ENCODE peak calls at places on chromosomes 4 and X, in six cellular contexts. One of them, this sample, is unnamed.

GRCh38 chrX:100976211-100976610 is 6.7 kb downstream of the ARL13A start:
- DNase-seq in fibroblast of mammary gland: no peak
- DNase-seq in upper lobe of right lung: no peak
- DNase-seq in tibial artery: no peak
- DNase-seq in pancreas: no peak
- DNase-seq in heart right ventricle: no peak
- DNase-seq in this sample: no peak

GRCh38 chrX:130125090-130125489 is 14.8 kb upstream of the ELF4 start:
- DNase-seq in fibroblast of mammary gland: peak; percentile 84
- DNase-seq in upper lobe of right lung: no peak
- DNase-seq in tibial artery: peak; percentile 76
- DNase-seq in pancreas: peak; percentile 71
- DNase-seq in heart right ventricle: peak; percentile 46
- DNase-seq in this sample: peak; percentile 28

GRCh38 chr4:52106701-52107100 is 55.6 kb downstream of the SPATA18 start:
- DNase-seq in fibroblast of mammary gland: peak; percentile 81
- DNase-seq in upper lobe of right lung: no peak
- DNase-seq in tibial artery: no peak
- DNase-seq in pancreas: no peak
- DNase-seq in heart right ventricle: no peak
- DNase-seq in this sample: no peak

GRCh38 chr4:39613093-39613656 is 25.5 kb downstream of the SMIM14 start:
- DNase-seq in fibroblast of mammary gland: peak; percentile 38
- DNase-seq in upper lobe of right lung: no peak
- DNase-seq in tibial artery: no peak
- DNase-seq in pancreas: no peak
- DNase-seq in heart right ventricle: no peak
- DNase-seq in this sample: no peak

GRCh38 chr4:119783200-119783978 is 154.8 kb upstream of the PDE5A start:
- DNase-seq in fibroblast of mammary gland: no peak
- DNase-seq in upper lobe of right lung: no peak
- DNase-seq in tibial artery: no peak
- DNase-seq in pancreas: no peak
- DNase-seq in heart right ventricle: no peak
- DNase-seq in this sample: no peak

GRCh38 chr4:184417802-184418511 is 56.4 kb downstream of the IRF2 start:
- DNase-seq in fibroblast of mammary gland: peak; percentile 94
- DNase-seq in upper lobe of right lung: no peak
- DNase-seq in tibial artery: no peak
- DNase-seq in pancreas: no peak
- DNase-seq in heart right ventricle: no peak
- DNase-seq in this sample: peak; percentile 57

GRCh38 chr4:94442251-94442650 is 9.5 kb upstream of the PDLIM5 start:
- DNase-seq in fibroblast of mammary gland: no peak
- DNase-seq in upper lobe of right lung: no peak
- DNase-seq in tibial artery: no peak
- DNase-seq in pancreas: no peak
- DNase-seq in heart right ventricle: no peak
- DNase-seq in this sample: no peak

GRCh38 chr4:101421393-101421792 is 74.1 kb upstream of the PPP3CA start:
- DNase-seq in fibroblast of mammary gland: no peak
- DNase-seq in upper lobe of right lung: no peak
- DNase-seq in tibial artery: no peak
- DNase-seq in pancreas: no peak
- DNase-seq in heart right ventricle: no peak
- DNase-seq in this sample: no peak

GRCh38 chr4:74056858-74057562 is 18.5 kb upstream of the CXCL3 start:
- DNase-seq in fibroblast of mammary gland: peak; percentile 91
- DNase-seq in upper lobe of right lung: no peak
- DNase-seq in tibial artery: no peak
- DNase-seq in pancreas: no peak
- DNase-seq in heart right ventricle: no peak
- DNase-seq in this sample: no peak

GRCh38 chr4:122707503-122707902 is 25.0 kb upstream of the BBS12 start:
- DNase-seq in fibroblast of mammary gland: no peak
- DNase-seq in upper lobe of right lung: no peak
- DNase-seq in tibial artery: no peak
- DNase-seq in pancreas: no peak
- DNase-seq in heart right ventricle: no peak
- DNase-seq in this sample: no peak

GRCh38 chr4:139761461-139761860 is 95.8 kb downstream of the MGST2 start:
- DNase-seq in fibroblast of mammary gland: peak; percentile 22
- DNase-seq in upper lobe of right lung: no peak
- DNase-seq in tibial artery: no peak
- DNase-seq in pancreas: no peak
- DNase-seq in heart right ventricle: no peak
- DNase-seq in this sample: no peak

GRCh38 chr4:17436750-17437090 is 75.2 kb downstream of the QDPR start:
- DNase-seq in fibroblast of mammary gland: no peak
- DNase-seq in upper lobe of right lung: no peak
- DNase-seq in tibial artery: no peak
- DNase-seq in pancreas: no peak
- DNase-seq in heart right ventricle: no peak
- DNase-seq in this sample: no peak

GRCh38 chr4:80069837-80070788 is 2.9 kb downstream of the ANTXR2 start:
- DNase-seq in fibroblast of mammary gland: peak; percentile 67
- DNase-seq in upper lobe of right lung: no peak
- DNase-seq in tibial artery: no peak
- DNase-seq in pancreas: no peak
- DNase-seq in heart right ventricle: no peak
- DNase-seq in this sample: no peak

GRCh38 chrX:68842781-68843581 is 14.2 kb downstream of the EFNB1 start:
- DNase-seq in fibroblast of mammary gland: peak; percentile 10
- DNase-seq in upper lobe of right lung: peak; percentile 66
- DNase-seq in tibial artery: no peak
- DNase-seq in pancreas: no peak
- DNase-seq in heart right ventricle: no peak
- DNase-seq in this sample: no peak

GRCh38 chr4:24799196-24799543 is 3.8 kb downstream of the SOD3 start:
- DNase-seq in fibroblast of mammary gland: no peak
- DNase-seq in upper lobe of right lung: no peak
- DNase-seq in tibial artery: no peak
- DNase-seq in pancreas: no peak
- DNase-seq in heart right ventricle: no peak
- DNase-seq in this sample: no peak
- H3K4me3 ChIP-seq in fibroblast of mammary gland: no peak overlapping the region
- H3K4me3 ChIP-seq in upper lobe of right lung: no peak overlapping the region
- H3K4me3 ChIP-seq in tibial artery: no peak overlapping the region
- H3K4me3 ChIP-seq in pancreas: no peak overlapping the region
- H3K4me3 ChIP-seq in heart right ventricle: no peak overlapping the region
- H3K4me3 ChIP-seq in this sample: no peak overlapping the region

DNA sequence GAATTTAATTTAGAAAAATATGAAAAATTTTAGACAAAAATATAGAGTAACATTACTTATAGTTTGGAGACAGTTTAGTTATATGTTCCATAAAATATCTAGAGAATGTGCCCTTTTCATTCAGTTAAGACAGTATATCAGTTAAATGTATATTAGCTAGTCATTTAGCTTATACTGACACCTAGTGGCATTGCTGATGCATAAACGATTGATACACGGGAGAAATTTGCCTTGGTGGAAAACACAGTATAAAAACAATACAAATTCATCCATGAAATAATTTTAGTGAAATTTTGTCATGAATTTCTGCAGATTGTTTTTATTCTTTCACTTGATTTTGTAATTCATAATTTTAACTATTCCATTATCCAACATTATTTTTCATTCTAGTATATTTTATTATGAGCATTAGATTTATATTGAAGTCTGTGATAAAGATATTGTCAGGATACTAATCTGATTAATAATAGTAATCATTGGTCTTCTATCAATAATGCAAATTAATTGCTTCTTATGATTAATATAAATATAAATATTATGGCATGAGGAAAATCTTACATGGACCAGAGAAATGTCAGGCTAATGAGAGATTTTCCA is 219.0 kb downstream of the TLL1 start:
- DNase-seq in fibroblast of mammary gland: peak; percentile 56
- DNase-seq in upper lobe of right lung: no peak
- DNase-seq in tibial artery: no peak
- DNase-seq in pancreas: no peak
- DNase-seq in heart right ventricle: no peak
- DNase-seq in this sample: no peak
- TF ChIP-seq CTCF in fibroblast of mammary gland: peak; percentile 70
- TF ChIP-seq CTCF in upper lobe of right lung: peak; percentile 72
- TF ChIP-seq CTCF in tibial artery: peak; percentile 74
- TF ChIP-seq CTCF in pancreas: peak; percentile 65
- TF ChIP-seq CTCF in heart right ventricle: peak; percentile 92
- TF ChIP-seq CTCF in this sample: peak; percentile 69

GRCh38 chr4:6891436-6892170 is 18.0 kb upstream of the TBC1D14 start:
- DNase-seq in fibroblast of mammary gland: no peak
- DNase-seq in upper lobe of right lung: no peak
- DNase-seq in tibial artery: no peak
- DNase-seq in pancreas: no peak
- DNase-seq in heart right ventricle: no peak
- DNase-seq in this sample: no peak
- H3K4me3 ChIP-seq in fibroblast of mammary gland: no peak overlapping the region
- H3K4me3 ChIP-seq in upper lobe of right lung: no peak overlapping the region
- H3K4me3 ChIP-seq in tibial artery: no peak overlapping the region
- H3K4me3 ChIP-seq in pancreas: no peak overlapping the region
- H3K4me3 ChIP-seq in heart right ventricle: no peak overlapping the region
- H3K4me3 ChIP-seq in this sample: no peak overlapping the region

DNA sequence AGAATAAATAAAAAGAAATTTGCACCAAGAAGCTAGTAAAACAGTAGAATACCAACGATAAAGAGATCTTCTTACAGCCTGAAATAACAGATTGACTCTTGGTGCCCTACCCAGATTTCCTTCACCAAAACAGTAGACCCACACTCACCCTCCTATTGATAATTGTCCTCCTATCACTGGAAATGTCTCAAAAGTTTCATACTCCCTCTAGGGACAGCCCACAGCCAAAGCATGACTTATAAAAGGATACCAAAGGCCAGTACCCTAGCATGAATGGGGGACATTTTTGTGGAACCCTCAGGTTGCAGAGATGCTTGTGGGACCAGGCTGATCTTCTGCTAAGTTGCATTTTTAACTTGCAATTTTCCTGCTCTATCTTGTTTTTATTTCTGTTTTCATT is 104.1 kb downstream of the INPP4B start:
- DNase-seq in fibroblast of mammary gland: no peak
- DNase-seq in upper lobe of right lung: no peak
- DNase-seq in tibial artery: no peak
- DNase-seq in pancreas: no peak
- DNase-seq in heart right ventricle: no peak
- DNase-seq in this sample: no peak
- TF ChIP-seq CTCF in fibroblast of mammary gland: peak; percentile 27
- TF ChIP-seq CTCF in upper lobe of right lung: no peak
- TF ChIP-seq CTCF in tibial artery: no peak
- TF ChIP-seq CTCF in pancreas: no peak
- TF ChIP-seq CTCF in heart right ventricle: no peak
- TF ChIP-seq CTCF in this sample: no peak

DNA sequence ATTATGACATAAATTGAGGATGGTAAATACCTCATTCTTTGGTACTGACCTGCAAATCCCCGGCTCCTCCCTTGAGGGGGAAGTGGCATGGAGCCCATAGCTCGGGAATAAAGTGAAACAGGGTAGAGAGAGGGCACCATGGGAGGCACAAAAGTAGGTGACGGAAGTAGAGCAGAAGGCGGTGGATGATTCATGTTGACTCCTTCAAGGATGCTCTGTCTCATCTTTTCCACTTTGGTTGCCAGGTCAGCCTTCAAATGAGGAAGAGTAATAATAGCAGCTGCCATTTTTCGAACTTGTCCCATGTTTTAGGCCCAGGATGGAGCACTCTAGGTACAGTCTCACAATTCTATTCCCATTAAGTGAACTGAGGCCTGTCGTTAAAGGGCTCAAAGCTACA is 41.4 kb upstream of the PHF8 start:
- DNase-seq in fibroblast of mammary gland: peak; percentile 59
- DNase-seq in upper lobe of right lung: no peak
- DNase-seq in tibial artery: no peak
- DNase-seq in pancreas: no peak
- DNase-seq in heart right ventricle: no peak
- DNase-seq in this sample: no peak
- H3K4me3 ChIP-seq in fibroblast of mammary gland: no peak overlapping the region
- H3K4me3 ChIP-seq in upper lobe of right lung: no peak overlapping the region
- H3K4me3 ChIP-seq in tibial artery: no peak overlapping the region
- H3K4me3 ChIP-seq in pancreas: no peak overlapping the region
- H3K4me3 ChIP-seq in heart right ventricle: no peak overlapping the region
- H3K4me3 ChIP-seq in this sample: no peak overlapping the region